ENCODE peak calls at places on chromosomes 4 and X, in four cellular contexts. Y, T, P and H are unnamed samples.

GRCh38 chr4:154720123-154720522 is 23.7 kb upstream of the LRAT start:
- DNase-seq in P (no peak), Y (no peak), T (no peak), H (no peak)

GRCh38 chr4:41137879-41138278 is 76.5 kb downstream of the APBB2 start:
- DNase-seq in Y (no peak), T (no peak), P (no peak), H (no peak)

GRCh38 chr4:188623314-188623854 is 484.1 kb downstream of the TRIML1 start:
- DNase-seq in P (no peak), T (no peak), Y (no peak), H (no peak)

GRCh38 chr4:109729563-109730293 is at the start of gene PLA2G12A:
- DNase-seq in P (peak), T (peak), Y (peak), H (peak)

GRCh38 chrX:151633157-151633556 is 62.1 kb upstream of the PRRG3 start:
- DNase-seq in T (no peak), P (no peak), Y (no peak), H (no peak)

GRCh38 chr4:3822230-3822947 is 56.2 kb downstream of the ADRA2C start:
- DNase-seq in T (no peak), Y (no peak), P (peak), H (no peak)

GRCh38 chr4:99300934-99301333 is 10.1 kb upstream of the ADH1A start:
- DNase-seq in P (peak), Y (no peak), T (no peak), H (no peak)

GRCh38 chr4:101252721-101253120 is 94.6 kb downstream of the PPP3CA start:
- DNase-seq in T (peak), Y (no peak), P (no peak), H (no peak)

GRCh38 chrX:155094468-155095061 is 23.3 kb downstream of the BRCC3 start:
- DNase-seq in T (peak), P (peak), Y (peak), H (no peak)

GRCh38 chrX:42694260-42694815 is 83.6 kb downstream of the PPP1R2C start:
- DNase-seq in P (no peak), Y (no peak), T (peak), H (no peak)

GRCh38 chr4:100836929-100837328 is 319.1 kb upstream of the EMCN start:
- DNase-seq in P (no peak), T (no peak), Y (no peak), H (no peak)

GRCh38 chr4:176717237-176717636 is 75.5 kb downstream of the VEGFC start:
- DNase-seq in Y (no peak), T (no peak), P (no peak), H (no peak)

GRCh38 chrX:119692241-119693031 is 532 bp downstream of the SEPTIN6 start:
- DNase-seq in T (peak), P (peak), Y (peak), H (no peak)

GRCh38 chrX:101550362-101550761 is at the start of gene ARMCX1:
- DNase-seq in T (peak), Y (no peak), P (peak), H (no peak)

GRCh38 chrX:33434256-33435092 is 223.1 kb upstream of the DMD start:
- DNase-seq in T (peak), Y (peak), P (peak), H (peak)

GRCh38 chr4:20761382-20761781 is 61.1 kb downstream of the PACRGL start:
- DNase-seq in P (no peak), T (no peak), Y (no peak), H (no peak)

GRCh38 chrX:133414399-133415275 is 652 bp downstream of the GPC4 start:
- DNase-seq in T (no peak), Y (no peak), P (peak), H (no peak)

GRCh38 chrX:13194291-13195103 is 125.4 kb downstream of the ATXN3L start:
- DNase-seq in P (no peak), Y (peak), T (peak), H (no peak)

GRCh38 chr4:26459054-26459755 is 31.1 kb downstream of the CCKAR start:
- DNase-seq in P (peak), T (peak), Y (peak), H (peak)

GRCh38 chr4:3516836-3517730 is 15.1 kb downstream of the LRPAP1 start:
- DNase-seq in P (peak), T (no peak), Y (no peak), H (no peak)

GRCh38 chrX:151871244-151871643 is 41.4 kb upstream of the MAGEA4 start:
- DNase-seq in Y (no peak), T (no peak), P (peak), H (no peak)

DNA sequence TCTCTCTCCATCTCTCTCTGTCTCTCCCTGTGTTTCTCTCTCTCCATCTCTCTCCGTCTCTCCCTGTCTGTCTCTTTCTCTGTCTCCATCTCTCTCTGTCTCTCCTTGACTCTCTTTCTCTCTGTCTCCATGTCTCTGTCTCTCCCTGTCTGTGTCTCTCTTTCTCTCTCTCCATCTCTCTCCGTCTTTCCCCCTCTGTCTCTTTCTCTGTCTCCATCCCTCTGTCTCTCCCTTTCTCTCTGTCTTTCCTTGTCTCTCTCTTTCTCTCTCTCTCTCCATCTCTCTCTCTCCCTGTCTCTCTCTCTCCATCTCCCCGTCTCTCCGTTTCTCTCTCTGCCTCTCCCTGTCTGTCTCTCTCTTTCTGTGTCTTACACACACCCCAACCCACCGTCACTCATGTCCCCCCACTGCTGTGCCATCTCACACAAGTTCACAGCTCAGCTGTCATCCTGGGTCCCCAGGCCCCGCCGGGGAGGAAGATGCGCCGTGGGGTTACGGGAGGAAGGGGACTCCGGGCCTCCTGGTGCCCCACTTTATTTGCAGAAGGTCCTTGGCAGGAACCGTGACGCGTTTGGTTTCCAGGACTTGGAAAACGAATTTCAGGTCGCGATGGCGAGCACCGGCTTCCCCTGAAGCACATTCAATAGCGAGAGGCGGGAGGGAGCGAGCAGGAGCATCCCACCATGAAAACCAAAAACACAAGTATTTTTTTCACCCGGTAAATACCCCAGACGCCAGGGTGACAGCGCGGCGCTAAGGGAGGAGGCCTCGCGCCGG is 1.2 kb upstream of the SHOX start:
- DNase-seq in P (no peak), Y (no peak), T (no peak), H (no peak)
- H3K4me3 ChIP-seq in P (no peak), Y (no peak), T (no peak), H (no peak)

GRCh38 chr4:24001486-24001885 is 111.6 kb upstream of the PPARGC1A start:
- DNase-seq in Y (no peak), P (no peak), T (no peak), H (no peak)

GRCh38 chr4:24001945-24002640 is 112.2 kb upstream of the PPARGC1A start:
- DNase-seq in P (no peak), T (no peak), Y (no peak), H (no peak)

GRCh38 chr4:24002641-24002966 is 112.8 kb upstream of the PPARGC1A start:
- DNase-seq in P (no peak), Y (no peak), T (no peak), H (no peak)

GRCh38 chr4:24003476-24003875 is 113.6 kb upstream of the PPARGC1A start:
- DNase-seq in T (no peak), P (no peak), Y (no peak), H (no peak)

DNA sequence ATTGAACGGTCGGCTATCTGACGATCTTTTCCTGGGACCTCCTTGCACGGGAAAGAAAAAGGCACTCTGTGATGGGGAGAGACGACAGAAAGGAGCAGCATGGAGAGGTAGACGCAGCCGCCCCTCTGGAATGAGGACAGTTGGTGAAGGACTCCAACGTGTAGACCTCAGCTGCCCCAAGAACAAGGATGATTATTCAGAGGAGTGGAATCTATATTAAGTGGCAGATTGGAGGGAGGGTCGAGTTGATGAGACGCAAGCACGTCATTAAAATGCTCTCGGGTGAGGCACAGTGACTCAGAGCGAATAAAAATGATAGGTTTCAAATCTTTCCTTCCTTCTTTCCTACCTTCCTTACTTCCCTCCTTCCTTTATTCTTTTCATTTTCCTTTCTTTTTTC is 109.9 kb upstream of the PPARGC1A start:
- DNase-seq in Y (no peak), P (no peak), T (no peak), H (no peak)
- H3K4me3 ChIP-seq in Y (no peak), P (no peak), T (no peak), H (no peak)

GRCh38 chrX:153746359-153746758 is 17.7 kb upstream of the PLXNB3 start:
- DNase-seq in P (no peak), T (no peak), Y (no peak), H (no peak)

GRCh38 chrX:153739754-153740486 is 15.3 kb downstream of the ABCD1 start:
- DNase-seq in P (no peak), T (no peak), Y (no peak), H (peak)

GRCh38 chrX:153740631-153741222 is 16.1 kb downstream of the ABCD1 start:
- DNase-seq in Y (no peak), T (no peak), P (no peak), H (no peak)

GRCh38 chrX:153741446-153741845 is 16.8 kb downstream of the ABCD1 start:
- DNase-seq in T (no peak), Y (no peak), P (no peak), H (no peak)

DNA sequence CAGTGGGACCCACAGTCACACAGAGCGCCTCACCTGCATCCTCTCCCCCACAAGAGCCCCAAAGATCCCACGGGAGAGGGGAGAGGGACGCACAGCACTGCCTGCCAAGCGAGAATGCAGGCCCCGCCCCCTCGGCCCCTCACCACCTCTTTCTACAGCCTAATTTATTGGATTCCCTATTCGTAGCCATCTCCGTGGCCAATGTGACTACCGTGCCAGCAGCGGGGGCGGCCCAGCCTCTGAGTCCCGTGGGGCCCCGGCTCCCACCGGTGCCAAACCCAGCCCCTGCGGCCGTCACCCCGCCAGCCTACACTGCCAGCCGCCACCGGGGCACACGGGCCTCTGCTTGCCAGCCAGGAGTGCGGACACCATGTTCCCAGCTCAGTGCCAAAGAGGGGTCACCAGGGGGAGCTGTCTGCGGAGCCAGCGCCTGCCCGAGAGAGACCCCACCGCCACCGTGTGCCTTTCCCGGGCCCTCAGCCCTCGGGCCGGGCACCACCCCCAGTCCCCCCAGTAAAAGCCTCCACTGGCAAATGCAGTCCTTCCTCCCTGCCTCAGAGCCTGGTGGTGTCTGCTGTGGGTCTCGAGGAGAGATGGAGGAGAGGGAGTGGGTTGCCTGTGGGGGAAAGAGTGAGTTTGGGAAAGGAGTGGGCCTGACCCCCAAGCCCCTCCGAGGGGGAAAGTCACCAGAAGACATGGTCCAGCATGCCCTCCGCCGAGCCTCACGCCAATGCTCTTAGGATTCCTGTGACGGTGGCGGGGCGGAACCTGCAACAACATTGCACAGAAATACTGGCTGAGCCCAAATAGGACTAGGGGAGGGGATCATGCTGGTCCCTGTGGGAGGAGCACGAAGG is 19.6 kb upstream of the PLXNB3 start:
- DNase-seq in T (no peak), P (no peak), Y (no peak), H (no peak)
- H3K4me3 ChIP-seq in T (no peak), P (no peak), Y (no peak), H (no peak)

GRCh38 chrX:120749141-120749846 is 119.4 kb upstream of the C1GALT1C1 start:
- DNase-seq in Y (peak), T (peak), P (no peak), H (peak)
- H3K4me3 ChIP-seq in Y (peak), T (no peak), P (no peak), H (peak)

GRCh38 chrX:73851014-73852009 is 288.3 kb downstream of the CHIC1 start:
- DNase-seq in T (peak), P (no peak), Y (no peak), H (no peak)
- H3K4me3 ChIP-seq in T (no peak), P (no peak), Y (no peak), H (no peak)

DNA sequence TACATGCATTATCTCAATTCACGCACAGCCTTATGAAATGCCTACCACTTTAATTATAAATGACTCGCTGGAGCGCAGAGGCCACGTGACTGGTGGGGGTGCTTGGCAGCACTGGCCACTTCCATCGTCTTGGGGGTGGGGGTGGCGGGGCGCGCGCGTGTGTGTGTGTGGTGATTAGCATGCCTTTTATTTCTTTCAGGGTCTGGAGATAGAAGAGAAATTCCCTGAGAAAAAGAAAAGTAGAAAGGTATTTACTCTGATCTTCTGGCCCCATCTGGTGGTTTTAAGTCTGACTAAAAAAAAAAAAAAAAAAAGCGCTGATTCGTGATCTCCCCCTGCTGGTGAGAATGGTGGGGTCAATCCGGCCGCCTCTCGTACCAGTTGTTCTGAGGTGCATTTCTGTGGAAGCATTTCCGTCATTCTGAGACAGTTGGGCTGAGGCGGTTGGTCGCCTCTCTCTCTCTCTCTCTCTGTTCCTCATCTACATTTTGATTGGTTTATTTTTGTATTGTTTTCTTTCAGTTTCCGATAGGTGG is at the start of gene CCNB3:
- DNase-seq in Y (peak), T (peak), P (peak), H (peak)
- H3K4me3 ChIP-seq in Y (peak), T (peak), P (peak), H (peak)